ENCODE peak calls at places on chromosomes 2 and 18, in seven cellular contexts. D, Y, I, Q, C, O and B are unnamed samples.

GRCh38 chr18:57583297-57583835 is 3.1 kb downstream of the FECH start:
- DNase-seq in O (no peak), C (no peak), I (no peak), Q (no peak), D (no peak), Y (peak; percentile 70), B (no peak)

GRCh38 chr2:133602538-133602937 is 34.3 kb upstream of the NCKAP5 start:
- DNase-seq in O (no peak), Q (peak; percentile 10), D (peak; percentile 16), C (no peak), I (no peak), Y (no peak), B (no peak)

GRCh38 chr2:66866331-66867037 is 431.6 kb downstream of the MEIS1 start:
- DNase-seq in D (no peak), Y (no peak), I (no peak), Q (no peak), O (no peak), C (no peak), B (no peak)

GRCh38 chr2:207683438-207683837 is 28.0 kb upstream of the CCNYL1 start:
- DNase-seq in O (no peak), C (no peak), Y (no peak), D (no peak), Q (no peak), I (no peak), B (no peak)

GRCh38 chr2:134120160-134120717 is 133.6 kb upstream of the MGAT5 start:
- DNase-seq in O (peak; percentile 36), I (no peak), D (no peak), Y (peak; percentile 48), Q (no peak), C (peak; percentile 69), B (no peak)

GRCh38 chr18:78898066-78898465 is 81.6 kb upstream of the SALL3 start:
- DNase-seq in I (no peak), Y (no peak), D (no peak), O (no peak), Q (no peak), C (no peak), B (no peak)

GRCh38 chr2:221571391-221572179 is 519 bp downstream of the EPHA4 start:
- DNase-seq in O (peak; percentile 21), Y (no peak), Q (no peak), C (peak; percentile 67), I (peak; percentile 30), D (peak; percentile 4), B (no peak)

GRCh38 chr18:31042391-31043181 is at the start of gene DSC3:
- DNase-seq in O (peak; percentile 42), Q (no peak), Y (no peak), I (peak; percentile 33), D (no peak), C (peak; percentile 63), B (no peak)

GRCh38 chr18:74396252-74397204 is 60.6 kb downstream of the DIPK1C start:
- DNase-seq in Y (no peak), C (no peak), Q (no peak), O (no peak), D (no peak), I (no peak), B (no peak)

GRCh38 chr2:229160180-229160579 is 110.9 kb downstream of the PID1 start:
- DNase-seq in O (no peak), C (no peak), I (no peak), Y (no peak), Q (no peak), D (no peak), B (no peak)

GRCh38 chr18:22682720-22683119 is 250.4 kb upstream of the RBBP8 start:
- DNase-seq in I (no peak), Q (no peak), C (no peak), Y (no peak), D (no peak), O (no peak), B (no peak)

GRCh38 chr2:189142893-189143759 is 36.4 kb downstream of the COL5A2 start:
- DNase-seq in Q (no peak), C (no peak), I (no peak), Y (peak; percentile 24), D (peak; percentile 67), O (no peak), B (no peak)

GRCh38 chr2:9145752-9146430 is 60.7 kb upstream of the ASAP2 start:
- DNase-seq in Q (no peak), I (no peak), O (no peak), Y (peak; percentile 33), D (no peak), C (no peak), B (no peak)

GRCh38 chr2:223618172-223619035 is 16.2 kb upstream of the SCG2 start:
- DNase-seq in D (no peak), C (no peak), O (no peak), Q (no peak), I (no peak), Y (no peak), B (no peak)

GRCh38 chr18:50298443-50299284 is 11.2 kb upstream of the CXXC1 start:
- DNase-seq in O (no peak), Y (no peak), C (no peak), D (no peak), Q (no peak), I (no peak), B (no peak)

GRCh38 chr2:127591221-127591923 is 54.6 kb upstream of the GPR17 start:
- DNase-seq in C (no peak), Q (no peak), I (peak; percentile 51), O (peak; percentile 59), Y (peak; percentile 76), D (peak; percentile 26), B (no peak)

GRCh38 chr18:32208012-32208411 is 18.2 kb downstream of the MEP1B start:
- DNase-seq in Y (no peak), Q (no peak), O (no peak), I (no peak), C (no peak), D (no peak), B (no peak)

GRCh38 chr2:132588576-132588975 is 81.4 kb downstream of the LYPD1 start:
- DNase-seq in C (no peak), Y (no peak), I (no peak), D (no peak), O (no peak), Q (no peak), B (no peak)

GRCh38 chr2:217045725-217046475 is 186.0 kb upstream of the TNP1 start:
- DNase-seq in Y (no peak), I (no peak), C (no peak), O (no peak), D (no peak), Q (no peak), B (no peak)

GRCh38 chr2:237966565-237967462 is at the start of gene UBE2F:
- DNase-seq in I (peak; percentile 98), Q (peak; percentile 89), O (peak; percentile 97), C (peak; percentile 98), Y (peak; percentile 83), D (peak; percentile 95), B (peak; percentile 97)
- TF ChIP-seq CTCF in I (no peak), Q (no peak), O (no peak), C (no peak), Y (no peak), D (no peak), B (no peak)

DNA sequence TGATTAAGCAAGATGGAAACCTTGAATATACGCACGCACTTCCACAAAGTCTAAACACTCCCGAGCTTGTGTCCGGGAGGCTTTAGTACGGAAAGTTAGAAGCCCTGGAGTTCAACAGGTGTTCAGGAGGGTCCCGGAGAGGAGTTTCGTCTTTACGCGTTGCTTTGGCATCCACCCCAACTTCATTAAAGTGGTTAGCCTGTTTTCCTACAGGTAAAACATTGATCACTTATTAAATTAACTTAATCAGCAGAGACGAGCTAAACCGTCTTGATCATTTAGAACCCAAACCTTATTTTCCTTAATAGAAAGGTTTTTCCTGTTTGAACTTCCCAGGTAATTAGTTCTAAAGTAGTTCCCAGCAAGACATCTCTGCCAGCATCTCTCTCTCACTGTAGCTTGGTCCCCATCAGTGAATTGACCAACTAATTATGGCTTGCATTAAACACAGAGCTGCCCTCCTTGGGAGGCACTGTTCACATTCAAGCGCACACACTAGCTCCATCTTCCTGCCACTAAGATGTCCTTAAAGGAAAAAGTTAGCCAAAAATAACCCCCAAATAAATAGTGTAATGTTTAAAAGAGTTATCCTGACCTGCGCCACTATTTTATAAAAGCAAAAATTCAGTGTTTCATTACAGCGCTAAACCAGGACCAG is 1.4 kb downstream of the NPAS2 start:
- DNase-seq in I (no peak), D (no peak), Q (no peak), C (no peak), O (no peak), Y (no peak), B (no peak)
- TF ChIP-seq CTCF in I (no peak), D (no peak), Q (no peak), C (no peak), O (no peak), Y (no peak), B (no peak)

DNA sequence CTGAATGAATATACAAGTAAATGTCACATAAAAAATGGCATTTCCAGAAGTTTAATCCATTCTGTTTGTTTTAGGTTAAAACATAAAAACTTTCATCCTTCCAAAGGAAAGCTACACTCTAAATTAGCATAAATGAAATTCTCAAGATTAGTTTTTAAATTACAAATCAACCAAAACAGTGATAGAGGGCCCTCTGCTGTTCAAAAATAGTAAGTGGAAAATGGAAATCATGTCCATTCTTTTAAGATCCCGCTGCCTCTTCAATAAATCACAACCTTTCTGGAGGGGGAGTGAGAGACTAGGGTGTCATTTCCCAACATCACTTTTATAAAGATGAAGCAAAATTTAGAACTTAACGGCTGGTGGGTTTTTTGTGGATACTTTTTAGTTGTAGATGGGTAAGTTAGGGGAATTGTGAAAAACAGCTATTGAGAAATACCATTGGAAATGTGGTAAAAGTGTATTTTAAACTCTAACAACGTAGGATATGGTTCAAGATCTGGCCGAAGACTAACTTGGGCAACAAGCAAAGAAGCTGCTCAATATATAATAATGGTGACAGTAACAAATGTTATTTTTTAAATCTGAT is 1.7 kb downstream of the DNAH7 start:
- DNase-seq in Y (peak; percentile 43), Q (no peak), O (no peak), D (peak; percentile 40), I (no peak), C (no peak), B (no peak)
- TF ChIP-seq CTCF in Y (peak; percentile 60), Q (peak; percentile 62), O (peak; percentile 70), D (peak; percentile 86), I (peak; percentile 51), C (peak; percentile 61), B (peak; percentile 78)

DNA sequence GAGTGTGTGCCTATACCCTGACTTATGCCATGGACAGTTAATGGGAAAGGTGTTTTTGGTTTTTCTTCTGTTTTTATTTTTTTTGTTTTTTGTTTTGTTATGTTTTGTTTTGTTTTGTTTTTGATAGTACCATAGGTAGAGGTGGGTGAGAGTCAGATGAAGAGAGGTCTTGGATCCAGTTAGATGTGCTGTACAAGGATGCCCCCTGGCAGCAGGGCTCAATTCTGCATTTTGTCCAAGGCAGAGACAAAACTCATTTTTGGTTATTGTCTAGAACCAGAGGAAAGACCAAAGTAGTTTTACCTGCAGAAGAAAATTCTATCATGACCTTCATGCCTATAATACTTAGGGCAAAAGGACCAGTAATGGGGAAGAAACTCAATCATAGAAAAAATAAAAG is 48.5 kb downstream of the SLC5A7 start:
- DNase-seq in C (no peak), I (no peak), D (no peak), Y (no peak), Q (no peak), O (no peak), B (no peak)
- TF ChIP-seq CTCF in C (no peak), I (no peak), D (no peak), Y (peak; percentile 8), Q (no peak), O (no peak), B (no peak)